ENCODE peak calls at places on chromosomes 7 and 10, in ten cellular contexts. One of them, this sample, is unnamed.

GRCh38 chr7:40969641-40970040 is 733.2 kb downstream of the INHBA start:
- DNase-seq in CD8-positive, alpha-beta memory T cell: no peak
- DNase-seq in Karpas-422: no peak
- DNase-seq in retinal pigment epithelial cell: no peak
- DNase-seq in cardiac muscle cell: no peak
- DNase-seq in right cardiac atrium: no peak
- DNase-seq in HFF-Myc: no peak
- DNase-seq in fibroblast of the aortic adventitia: no peak
- DNase-seq in dorsolateral prefrontal cortex: no peak
- DNase-seq in BJ: no peak
- DNase-seq in this sample: no peak

GRCh38 chr7:112707655-112708054 is 82.5 kb downstream of the TMEM168 start:
- DNase-seq in right cardiac atrium: no peak
- DNase-seq in fibroblast of the aortic adventitia: no peak
- DNase-seq in retinal pigment epithelial cell: no peak
- DNase-seq in BJ: no peak
- DNase-seq in dorsolateral prefrontal cortex: no peak
- DNase-seq in cardiac muscle cell: no peak
- DNase-seq in Karpas-422: no peak
- DNase-seq in CD8-positive, alpha-beta memory T cell: no peak
- DNase-seq in HFF-Myc: no peak
- DNase-seq in this sample: no peak

GRCh38 chr10:55631071-55631654 is 729.9 kb downstream of the ZWINT start:
- DNase-seq in dorsolateral prefrontal cortex: no peak
- DNase-seq in HFF-Myc: no peak
- DNase-seq in right cardiac atrium: peak; percentile 73
- DNase-seq in retinal pigment epithelial cell: peak; percentile 38
- DNase-seq in fibroblast of the aortic adventitia: no peak
- DNase-seq in cardiac muscle cell: peak; percentile 90
- DNase-seq in CD8-positive, alpha-beta memory T cell: no peak
- DNase-seq in BJ: no peak
- DNase-seq in Karpas-422: no peak
- DNase-seq in this sample: peak; percentile 55

GRCh38 chr7:28678421-28678965 is 266.2 kb downstream of the CREB5 start:
- DNase-seq in cardiac muscle cell: no peak
- DNase-seq in Karpas-422: no peak
- DNase-seq in right cardiac atrium: no peak
- DNase-seq in BJ: no peak
- DNase-seq in fibroblast of the aortic adventitia: peak; percentile 10
- DNase-seq in retinal pigment epithelial cell: no peak
- DNase-seq in dorsolateral prefrontal cortex: no peak
- DNase-seq in CD8-positive, alpha-beta memory T cell: no peak
- DNase-seq in HFF-Myc: no peak
- DNase-seq in this sample: no peak

GRCh38 chr7:45691155-45691656 is 117.0 kb downstream of the ADCY1 start:
- DNase-seq in Karpas-422: no peak
- DNase-seq in cardiac muscle cell: no peak
- DNase-seq in BJ: no peak
- DNase-seq in dorsolateral prefrontal cortex: no peak
- DNase-seq in CD8-positive, alpha-beta memory T cell: no peak
- DNase-seq in retinal pigment epithelial cell: no peak
- DNase-seq in right cardiac atrium: no peak
- DNase-seq in HFF-Myc: no peak
- DNase-seq in fibroblast of the aortic adventitia: no peak
- DNase-seq in this sample: no peak

GRCh38 chr7:43758861-43759683 is 592 bp downstream of the BLVRA start:
- DNase-seq in Karpas-422: no peak
- DNase-seq in HFF-Myc: no peak
- DNase-seq in retinal pigment epithelial cell: no peak
- DNase-seq in cardiac muscle cell: peak; percentile 67
- DNase-seq in dorsolateral prefrontal cortex: no peak
- DNase-seq in right cardiac atrium: peak; percentile 35
- DNase-seq in CD8-positive, alpha-beta memory T cell: peak; percentile 68
- DNase-seq in BJ: no peak
- DNase-seq in fibroblast of the aortic adventitia: peak; percentile 40
- DNase-seq in this sample: peak; percentile 42

GRCh38 chr10:73597346-73597745 is 6.2 kb upstream of the USP54 start:
- DNase-seq in HFF-Myc: no peak
- DNase-seq in Karpas-422: no peak
- DNase-seq in fibroblast of the aortic adventitia: no peak
- DNase-seq in cardiac muscle cell: no peak
- DNase-seq in CD8-positive, alpha-beta memory T cell: no peak
- DNase-seq in dorsolateral prefrontal cortex: no peak
- DNase-seq in right cardiac atrium: no peak
- DNase-seq in BJ: no peak
- DNase-seq in retinal pigment epithelial cell: no peak
- DNase-seq in this sample: no peak

GRCh38 chr10:61063035-61063434 is 119.0 kb upstream of the RHOBTB1 start:
- DNase-seq in right cardiac atrium: peak; percentile 22
- DNase-seq in CD8-positive, alpha-beta memory T cell: no peak
- DNase-seq in cardiac muscle cell: no peak
- DNase-seq in BJ: no peak
- DNase-seq in dorsolateral prefrontal cortex: no peak
- DNase-seq in HFF-Myc: no peak
- DNase-seq in fibroblast of the aortic adventitia: peak; percentile 47
- DNase-seq in retinal pigment epithelial cell: no peak
- DNase-seq in Karpas-422: no peak
- DNase-seq in this sample: no peak

DNA sequence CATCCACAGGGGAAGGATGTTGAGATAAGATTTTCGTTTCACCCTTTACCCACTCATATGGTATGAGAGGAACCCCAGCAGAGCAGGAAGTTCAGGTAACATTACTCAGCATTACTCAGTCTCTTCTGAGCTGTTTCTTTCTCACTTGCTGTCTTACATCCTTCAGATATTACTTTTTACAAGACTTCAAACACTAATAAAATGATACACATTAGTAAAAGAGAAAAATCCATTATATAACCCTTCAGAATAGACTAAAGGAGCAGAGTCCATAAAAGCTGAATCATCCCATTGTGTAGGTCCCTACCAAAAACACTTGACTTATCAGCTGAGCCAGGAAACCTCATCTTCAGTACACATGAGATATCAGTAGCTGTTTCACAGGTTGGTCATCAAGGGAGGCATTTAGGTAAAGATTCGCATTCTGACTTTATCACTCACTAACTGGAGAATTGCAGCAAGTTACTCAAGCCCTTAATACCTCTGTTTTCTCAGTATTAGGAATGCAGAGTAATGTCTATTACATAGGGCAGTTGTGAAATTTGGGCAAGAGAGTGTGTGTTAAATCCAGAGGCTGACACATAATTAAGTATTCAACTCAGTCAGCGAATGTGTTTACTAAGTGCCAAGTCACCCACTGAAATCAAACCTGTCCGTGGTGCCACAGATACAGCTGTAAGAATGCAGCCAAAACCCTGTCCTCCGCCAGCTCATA is 44.7 kb downstream of the KLF6 start:
- DNase-seq in HFF-Myc: no peak
- DNase-seq in Karpas-422: no peak
- DNase-seq in dorsolateral prefrontal cortex: no peak
- DNase-seq in right cardiac atrium: no peak
- DNase-seq in cardiac muscle cell: no peak
- DNase-seq in CD8-positive, alpha-beta memory T cell: no peak
- DNase-seq in BJ: no peak
- DNase-seq in fibroblast of the aortic adventitia: peak; percentile 87
- DNase-seq in retinal pigment epithelial cell: no peak
- DNase-seq in this sample: no peak
- H3K4me3 ChIP-seq in HFF-Myc: no peak overlapping the region
- H3K4me3 ChIP-seq in Karpas-422: no peak overlapping the region
- H3K4me3 ChIP-seq in dorsolateral prefrontal cortex: no peak overlapping the region
- H3K4me3 ChIP-seq in right cardiac atrium: no peak overlapping the region
- H3K4me3 ChIP-seq in cardiac muscle cell: no peak overlapping the region
- H3K4me3 ChIP-seq in CD8-positive, alpha-beta memory T cell: no peak overlapping the region
- H3K4me3 ChIP-seq in BJ: no peak overlapping the region
- H3K4me3 ChIP-seq in fibroblast of the aortic adventitia: no peak overlapping the region
- H3K4me3 ChIP-seq in retinal pigment epithelial cell: no peak overlapping the region
- H3K4me3 ChIP-seq in this sample: no peak overlapping the region

GRCh38 chr7:156376317-156376716 is 264.3 kb upstream of the RNF32 start:
- DNase-seq in cardiac muscle cell: no peak
- DNase-seq in CD8-positive, alpha-beta memory T cell: no peak
- DNase-seq in right cardiac atrium: no peak
- DNase-seq in Karpas-422: peak; percentile 76
- DNase-seq in dorsolateral prefrontal cortex: no peak
- DNase-seq in HFF-Myc: no peak
- DNase-seq in retinal pigment epithelial cell: no peak
- DNase-seq in BJ: no peak
- DNase-seq in fibroblast of the aortic adventitia: no peak
- DNase-seq in this sample: no peak

GRCh38 chr7:156378806-156379205 is 261.8 kb upstream of the RNF32 start:
- DNase-seq in cardiac muscle cell: no peak
- DNase-seq in fibroblast of the aortic adventitia: no peak
- DNase-seq in BJ: no peak
- DNase-seq in retinal pigment epithelial cell: no peak
- DNase-seq in Karpas-422: no peak
- DNase-seq in HFF-Myc: no peak
- DNase-seq in CD8-positive, alpha-beta memory T cell: no peak
- DNase-seq in right cardiac atrium: no peak
- DNase-seq in dorsolateral prefrontal cortex: no peak
- DNase-seq in this sample: no peak

GRCh38 chr7:156380261-156380660 is 260.3 kb upstream of the RNF32 start:
- DNase-seq in fibroblast of the aortic adventitia: no peak
- DNase-seq in HFF-Myc: no peak
- DNase-seq in BJ: no peak
- DNase-seq in CD8-positive, alpha-beta memory T cell: no peak
- DNase-seq in right cardiac atrium: no peak
- DNase-seq in cardiac muscle cell: no peak
- DNase-seq in Karpas-422: no peak
- DNase-seq in retinal pigment epithelial cell: no peak
- DNase-seq in dorsolateral prefrontal cortex: no peak
- DNase-seq in this sample: no peak

GRCh38 chr7:156383526-156383925 is 257.0 kb upstream of the RNF32 start:
- DNase-seq in retinal pigment epithelial cell: no peak
- DNase-seq in Karpas-422: no peak
- DNase-seq in dorsolateral prefrontal cortex: no peak
- DNase-seq in BJ: no peak
- DNase-seq in fibroblast of the aortic adventitia: no peak
- DNase-seq in right cardiac atrium: no peak
- DNase-seq in cardiac muscle cell: no peak
- DNase-seq in HFF-Myc: no peak
- DNase-seq in CD8-positive, alpha-beta memory T cell: no peak
- DNase-seq in this sample: no peak

DNA sequence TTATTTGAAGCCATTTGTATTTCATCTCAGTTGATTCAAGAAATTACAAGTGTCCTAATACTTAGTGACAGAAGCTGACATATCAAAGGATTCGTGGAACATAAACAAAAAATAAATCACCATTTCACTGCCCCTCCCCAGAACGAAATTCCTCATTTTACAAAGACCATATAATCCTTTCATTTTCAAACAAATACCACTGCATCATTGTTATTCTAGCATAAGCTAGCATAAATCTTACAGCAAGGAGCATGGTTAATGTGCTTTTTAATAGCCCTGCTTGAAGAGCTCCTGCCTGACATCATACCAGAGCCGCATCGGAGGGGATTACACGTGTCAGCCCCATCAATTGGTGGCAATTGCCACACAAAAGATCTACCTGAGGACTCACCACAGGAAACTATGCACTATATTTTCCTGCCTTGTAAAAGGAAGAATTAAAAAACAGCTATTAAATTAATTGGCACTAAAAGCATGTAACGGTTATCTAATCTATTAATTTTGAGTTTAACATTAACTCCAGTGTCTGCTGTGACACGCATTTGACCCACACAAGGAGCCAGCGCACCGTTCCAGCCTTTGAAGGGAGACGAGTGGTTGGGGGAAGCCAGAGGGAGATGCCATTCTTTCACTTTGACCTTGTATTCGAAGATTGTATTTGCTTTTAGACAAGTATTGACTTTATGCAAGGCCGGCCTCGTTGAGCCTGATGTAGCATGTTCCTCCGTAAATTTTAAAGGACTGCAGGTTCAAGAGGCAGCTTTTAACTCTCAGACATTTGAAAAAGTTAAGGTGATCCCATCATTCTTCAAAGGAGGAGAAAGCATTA is 261.1 kb upstream of the RNF32 start:
- DNase-seq in Karpas-422: no peak
- DNase-seq in retinal pigment epithelial cell: no peak
- DNase-seq in BJ: no peak
- DNase-seq in CD8-positive, alpha-beta memory T cell: no peak
- DNase-seq in fibroblast of the aortic adventitia: no peak
- DNase-seq in cardiac muscle cell: no peak
- DNase-seq in HFF-Myc: no peak
- DNase-seq in right cardiac atrium: no peak
- DNase-seq in dorsolateral prefrontal cortex: no peak
- DNase-seq in this sample: no peak
- H3K4me3 ChIP-seq in Karpas-422: no peak overlapping the region
- H3K4me3 ChIP-seq in retinal pigment epithelial cell: no peak overlapping the region
- H3K4me3 ChIP-seq in BJ: no peak overlapping the region
- H3K4me3 ChIP-seq in CD8-positive, alpha-beta memory T cell: no peak overlapping the region
- H3K4me3 ChIP-seq in fibroblast of the aortic adventitia: no peak overlapping the region
- H3K4me3 ChIP-seq in cardiac muscle cell: no peak overlapping the region
- H3K4me3 ChIP-seq in HFF-Myc: no peak overlapping the region
- H3K4me3 ChIP-seq in right cardiac atrium: no peak overlapping the region
- H3K4me3 ChIP-seq in dorsolateral prefrontal cortex: no peak overlapping the region
- H3K4me3 ChIP-seq in this sample: no peak overlapping the region

DNA sequence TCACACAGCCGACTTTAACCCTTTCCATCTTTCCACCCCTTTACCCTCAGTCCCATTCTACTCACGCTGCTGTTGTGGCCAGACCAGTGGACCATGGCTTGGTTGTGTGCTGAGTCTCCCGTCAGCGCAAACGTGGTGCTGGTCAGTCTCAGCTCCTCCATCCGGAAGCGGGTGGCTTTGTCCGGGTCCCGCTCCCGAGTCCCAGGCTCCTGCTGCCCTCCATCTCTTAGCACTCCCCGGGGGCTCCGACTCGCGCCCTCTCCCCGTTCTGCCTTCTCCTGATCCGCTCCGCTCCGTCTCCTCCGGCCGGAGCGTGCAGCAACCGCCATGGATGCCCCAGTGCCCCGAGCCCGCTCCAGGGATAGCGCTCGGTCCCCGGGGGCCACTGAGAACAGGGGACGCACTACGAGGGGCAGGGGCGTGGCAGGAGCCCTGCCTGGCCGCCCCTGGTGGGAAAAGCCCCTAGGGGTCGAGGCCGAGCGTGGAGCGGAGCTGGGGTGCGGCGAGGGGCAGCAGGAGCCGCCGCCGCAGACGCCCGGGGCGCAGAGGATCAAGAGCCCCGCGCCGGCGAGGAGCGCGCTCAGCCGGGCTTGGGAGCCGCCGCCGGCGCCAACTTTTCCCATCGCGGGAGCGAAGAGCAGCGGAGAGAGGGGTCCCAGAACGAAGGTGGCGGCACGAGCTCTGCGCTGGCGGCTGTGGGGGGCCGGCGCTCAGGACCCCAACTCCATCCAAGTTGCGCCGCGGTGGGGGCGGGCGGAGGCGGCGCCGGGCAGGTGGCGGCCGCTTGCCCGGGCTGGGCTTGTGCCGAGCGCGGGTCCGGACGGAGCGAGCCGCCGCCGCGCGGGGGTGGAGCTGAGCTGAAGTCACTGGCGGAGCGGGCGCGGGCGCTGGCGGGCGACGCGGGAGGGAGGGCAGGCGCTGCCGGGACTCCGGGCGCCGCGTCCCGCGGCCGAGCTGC is at the start of gene SORCS1:
- DNase-seq in fibroblast of the aortic adventitia: no peak
- DNase-seq in cardiac muscle cell: peak; percentile 85
- DNase-seq in dorsolateral prefrontal cortex: no peak
- DNase-seq in BJ: no peak
- DNase-seq in CD8-positive, alpha-beta memory T cell: no peak
- DNase-seq in Karpas-422: no peak
- DNase-seq in right cardiac atrium: peak; percentile 59
- DNase-seq in retinal pigment epithelial cell: no peak
- DNase-seq in HFF-Myc: no peak
- DNase-seq in this sample: no peak
- H3K4me3 ChIP-seq in fibroblast of the aortic adventitia: no peak within 1 kb of the TSS
- H3K4me3 ChIP-seq in cardiac muscle cell: peak within 1 kb of the TSS; percentile 60
- H3K4me3 ChIP-seq in dorsolateral prefrontal cortex: peak within 1 kb of the TSS; percentile 73
- H3K4me3 ChIP-seq in BJ: no peak within 1 kb of the TSS
- H3K4me3 ChIP-seq in CD8-positive, alpha-beta memory T cell: no peak within 1 kb of the TSS
- H3K4me3 ChIP-seq in Karpas-422: no peak within 1 kb of the TSS
- H3K4me3 ChIP-seq in right cardiac atrium: peak within 1 kb of the TSS; percentile 72
- H3K4me3 ChIP-seq in retinal pigment epithelial cell: peak within 1 kb of the TSS; percentile 26
- H3K4me3 ChIP-seq in HFF-Myc: no peak within 1 kb of the TSS
- H3K4me3 ChIP-seq in this sample: peak within 1 kb of the TSS; percentile 22

DNA sequence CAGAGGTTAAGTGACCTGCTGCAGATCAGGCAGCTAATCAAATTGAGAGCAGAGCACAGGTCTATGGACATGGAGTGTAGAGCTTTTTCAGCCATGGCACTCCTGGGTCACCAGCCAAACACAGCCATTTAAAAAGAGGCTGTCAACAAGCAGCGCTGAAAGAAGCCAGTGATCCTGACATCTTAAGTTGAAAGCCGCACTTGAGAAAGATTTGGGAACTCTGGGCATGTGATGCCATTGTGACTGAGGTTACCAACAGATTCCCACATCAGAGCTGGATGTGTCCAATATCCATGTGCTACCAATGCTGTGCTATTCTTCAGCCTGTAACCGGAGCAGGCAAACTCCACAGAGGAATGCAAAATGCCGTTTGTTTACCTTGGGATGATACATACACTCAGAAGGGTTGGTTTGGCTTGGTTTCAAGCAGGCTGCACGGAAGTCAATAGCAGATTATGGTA is 56.2 kb upstream of the ABLIM1 start:
- DNase-seq in right cardiac atrium: no peak
- DNase-seq in CD8-positive, alpha-beta memory T cell: no peak
- DNase-seq in BJ: peak; percentile 37
- DNase-seq in Karpas-422: no peak
- DNase-seq in fibroblast of the aortic adventitia: peak; percentile 80
- DNase-seq in retinal pigment epithelial cell: peak; percentile 84
- DNase-seq in cardiac muscle cell: peak; percentile 95
- DNase-seq in HFF-Myc: peak; percentile 96
- DNase-seq in dorsolateral prefrontal cortex: no peak
- DNase-seq in this sample: no peak
- H3K4me3 ChIP-seq in right cardiac atrium: no peak overlapping the region
- H3K4me3 ChIP-seq in CD8-positive, alpha-beta memory T cell: no peak overlapping the region
- H3K4me3 ChIP-seq in BJ: no peak overlapping the region
- H3K4me3 ChIP-seq in Karpas-422: no peak overlapping the region
- H3K4me3 ChIP-seq in fibroblast of the aortic adventitia: no peak overlapping the region
- H3K4me3 ChIP-seq in retinal pigment epithelial cell: no peak overlapping the region
- H3K4me3 ChIP-seq in cardiac muscle cell: peak overlapping the region; percentile 2
- H3K4me3 ChIP-seq in HFF-Myc: no peak overlapping the region
- H3K4me3 ChIP-seq in dorsolateral prefrontal cortex: no peak overlapping the region
- H3K4me3 ChIP-seq in this sample: no peak overlapping the region